ENCODE peak calls at places on chromosomes 12 and 14, in seven cellular contexts. T is A673, N is upper lobe of right lung, K is endothelial cell of umbilical vein, I is aorta, E is BE2C, D is heart left ventricle. Z is an unnamed sample. For H3K36me3, the result is how much of the 10 kb centered on the place peaks cover.

GRCh38 chr12:67070307-67070600 is 198.9 kb upstream of the CAND1 start:
- DNase-seq in K (no peak), D (no peak), N (no peak), T (no peak), I (no peak), E (no peak), Z (no peak)

GRCh38 chr12:109491671-109492070 is 14.2 kb downstream of the UBE3B start:
- DNase-seq in N (no peak), I (no peak), E (no peak), T (no peak), D (no peak), K (no peak), Z (no peak)

GRCh38 chr12:75834591-75834990 is 197.0 kb downstream of the PHLDA1 start:
- DNase-seq in I (no peak), D (no peak), K (peak), T (no peak), E (peak), N (no peak), Z (no peak)

GRCh38 chr12:7645395-7646177 is 20.1 kb downstream of the APOBEC1 start:
- DNase-seq in E (peak), D (no peak), I (no peak), N (no peak), T (peak), K (peak), Z (peak)

GRCh38 chr12:22318122-22318737 is 16.3 kb downstream of the ST8SIA1 start:
- DNase-seq in K (no peak), T (no peak), N (no peak), D (no peak), E (no peak), I (no peak), Z (no peak)

GRCh38 chr14:95155044-95155443 is 2.3 kb downstream of the DICER1 start:
- DNase-seq in T (no peak), N (no peak), E (no peak), K (no peak), I (no peak), D (no peak), Z (no peak)

GRCh38 chr12:27969011-27969900 is 3.3 kb downstream of the PTHLH start:
- DNase-seq in E (peak), K (peak), D (no peak), I (peak), N (peak), T (peak), Z (no peak)

GRCh38 chr14:73255005-73255400 is 17.7 kb downstream of the PAPLN start:
- DNase-seq in I (no peak), N (no peak), T (no peak), K (no peak), E (no peak), D (no peak), Z (no peak)

GRCh38 chr12:11884661-11885060 is 186.1 kb upstream of the BCL2L14 start:
- DNase-seq in N (no peak), I (no peak), E (no peak), K (peak), D (no peak), T (no peak), Z (peak)

GRCh38 chr12:95117178-95117599 is 43.8 kb upstream of the NR2C1 start:
- DNase-seq in D (peak), I (no peak), T (peak), E (peak), N (no peak), K (peak), Z (peak)

GRCh38 chr12:112607427-112607826 is 184.1 kb upstream of the RPH3A start:
- DNase-seq in N (no peak), I (no peak), K (no peak), T (no peak), D (no peak), E (no peak), Z (no peak)

GRCh38 chr14:77140937-77141591 is 527 bp downstream of the ZDHHC22 start:
- DNase-seq in T (peak), N (no peak), E (peak), D (no peak), I (no peak), K (peak), Z (no peak)

GRCh38 chr14:93857500-93857899 is 69.2 kb upstream of the PRIMA1 start:
- DNase-seq in K (no peak), D (no peak), N (no peak), I (no peak), E (peak), T (peak), Z (peak)

GRCh38 chr12:84910549-84911241 is 1.9 kb downstream of the SLC6A15 start:
- DNase-seq in K (no peak), I (no peak), T (peak), E (peak), N (peak), D (no peak), Z (no peak)

GRCh38 chr12:116213885-116214527 is 63.5 kb downstream of the MED13L start:
- DNase-seq in K (no peak), E (no peak), D (no peak), N (no peak), I (no peak), T (no peak), Z (no peak)

GRCh38 chr14:57714487-57714899 is 151.4 kb downstream of the SLC35F4 start:
- DNase-seq in E (no peak), D (no peak), K (no peak), N (no peak), I (no peak), T (no peak), Z (no peak)

GRCh38 chr12:12927211-12928079 is 24.5 kb downstream of the GPRC5D start:
- DNase-seq in E (peak), K (peak), D (peak), I (no peak), N (peak), T (peak), Z (peak)

GRCh38 chr12:47408171-47408871 is 297.5 kb downstream of the RPAP3 start:
- DNase-seq in T (no peak), I (no peak), N (no peak), D (no peak), K (peak), E (no peak), Z (peak)

GRCh38 chr14:41449057-41449456 is 157.6 kb upstream of the LRFN5 start:
- DNase-seq in I (no peak), K (no peak), E (no peak), T (no peak), D (no peak), N (no peak), Z (peak)

GRCh38 chr12:80937391-80938238 is at the start of gene LIN7A:
- DNase-seq in E (peak), T (peak), D (peak), K (peak), I (peak), N (peak), Z (no peak)

GRCh38 chr12:63163542-63163941 is 12.5 kb upstream of the AVPR1A start:
- DNase-seq in E (no peak), T (no peak), N (no peak), K (no peak), I (no peak), D (no peak), Z (no peak)

GRCh38 chr14:52355016-52355430 is 40.9 kb downstream of the PTGER2 start:
- DNase-seq in D (no peak), N (no peak), T (no peak), I (no peak), K (no peak), E (no peak), Z (no peak)

GRCh38 chr14:68762944-68763831 is 29.7 kb downstream of the ZFP36L1 start:
- DNase-seq in T (peak), D (peak), K (peak), E (peak), N (peak), I (peak), Z (peak)

GRCh38 chr14:70186826-70187483 is 1.8 kb downstream of the SLC8A3 start:
- DNase-seq in K (peak), D (no peak), E (no peak), I (no peak), N (no peak), T (peak), Z (no peak)

GRCh38 chr12:88707800-88708199 is 127.5 kb upstream of the KITLG start:
- DNase-seq in K (no peak), T (no peak), D (no peak), I (no peak), E (no peak), N (no peak), Z (no peak)

GRCh38 chr12:121245031-121245430 is 35.1 kb downstream of the P2RX4 start:
- DNase-seq in T (no peak), I (no peak), K (no peak), D (no peak), N (no peak), E (no peak), Z (no peak)
- H3K36me3 ChIP-seq in T (under half), I (under half), K (under half), D (under half), N (under half), E (under half), Z (under half)

GRCh38 chr14:65026526-65026925 is 39.8 kb downstream of the FNTB start:
- DNase-seq in E (no peak), K (no peak), D (no peak), T (no peak), I (no peak), N (no peak), Z (no peak)

GRCh38 chr14:65027127-65027799 is 40.6 kb downstream of the FNTB start:
- DNase-seq in N (no peak), I (no peak), E (no peak), K (no peak), D (no peak), T (no peak), Z (no peak)

GRCh38 chr14:65025818-65026217 is 39.1 kb downstream of the FNTB start:
- DNase-seq in I (no peak), E (no peak), T (no peak), D (no peak), N (no peak), K (no peak), Z (peak)

GRCh38 chr14:65032319-65032718 is 45.6 kb downstream of the FNTB start:
- DNase-seq in K (no peak), I (no peak), E (no peak), D (peak), T (no peak), N (no peak), Z (no peak)

GRCh38 chr14:65028937-65029336 is 42.2 kb downstream of the FNTB start:
- DNase-seq in N (no peak), K (no peak), I (no peak), T (no peak), E (no peak), D (no peak), Z (peak)
- H3K36me3 ChIP-seq in N (under half), K (under half), I (under half), T (under half), E (under half), D (under half), Z (under half)

GRCh38 chr12:120216742-120217595 is 16.1 kb upstream of the RPLP0 start:
- DNase-seq in E (peak), I (no peak), K (no peak), N (no peak), D (no peak), T (no peak), Z (no peak)
- H3K36me3 ChIP-seq in E (under half), I (under half), K (under half), N (half or more), D (under half), T (under half), Z (under half)

GRCh38 chr12:106066051-106066705 is 72.6 kb downstream of the NUAK1 start:
- DNase-seq in T (no peak), E (no peak), D (no peak), N (no peak), I (no peak), K (peak), Z (no peak)
- H3K36me3 ChIP-seq in T (under half), E (under half), D (under half), N (under half), I (under half), K (under half), Z (under half)

GRCh38 chr14:24160499-24160849 is 591 bp upstream of the IRF9 start:
- DNase-seq in K (no peak), T (no peak), E (no peak), I (no peak), D (peak), N (no peak), Z (no peak)
- H3K36me3 ChIP-seq in K (under half), T (under half), E (under half), I (under half), D (under half), N (half or more), Z (under half)

GRCh38 chr12:104336115-104336514 is 32.6 kb downstream of the EID3 start:
- DNase-seq in K (no peak), E (no peak), D (no peak), N (no peak), T (no peak), I (no peak), Z (no peak)
- H3K36me3 ChIP-seq in K (half or more), E (half or more), D (under half), N (half or more), T (half or more), I (under half), Z (under half)

Z was measured in small intestine.